ENCODE peak calls at places on chromosomes 16 and 17, in seven cellular contexts. F, W, U, V, S, A and H are unnamed samples.

GRCh38 chr17:38881600-38882191 is 11.8 kb downstream of the LASP1 start:
- DNase-seq in U (no peak), S (no peak), F (peak; percentile 72), W (peak; percentile 63), A (no peak), V (no peak), H (no peak)

GRCh38 chr17:41404024-41404651 is 6.7 kb upstream of the KRT31 start:
- DNase-seq in S (no peak), F (no peak), V (peak; percentile 99), A (no peak), W (no peak), U (peak; percentile 95), H (no peak)

GRCh38 chr17:41420134-41420533 is 4.3 kb downstream of the KRT37 start:
- DNase-seq in W (no peak), F (no peak), U (no peak), A (no peak), V (no peak), S (no peak), H (peak; percentile 51)

GRCh38 chr16:73113326-73113720 is 65.4 kb upstream of the ZFHX3 start:
- DNase-seq in F (no peak), V (no peak), S (no peak), A (no peak), W (no peak), U (no peak), H (no peak)

GRCh38 chr17:77875051-77875780 is 83.3 kb upstream of the TNRC6C start:
- DNase-seq in V (no peak), A (no peak), U (no peak), F (no peak), S (no peak), W (no peak), H (peak; percentile 75)

GRCh38 chr16:64121473-64121872 is 1000.4 kb downstream of the CDH11 start:
- DNase-seq in V (no peak), W (no peak), F (no peak), U (no peak), S (no peak), A (no peak), H (no peak)

GRCh38 chr17:68074279-68074678 is 38.7 kb downstream of the KPNA2 start:
- DNase-seq in F (no peak), V (no peak), W (no peak), S (no peak), A (no peak), U (no peak), H (no peak)

GRCh38 chr17:77420804-77421634 is 280.2 kb downstream of the SEC14L1 start:
- DNase-seq in W (peak; percentile 72), U (no peak), A (no peak), S (peak; percentile 69), V (no peak), F (peak; percentile 71), H (no peak)

GRCh38 chr17:58658804-58659713 is 32.8 kb downstream of the TEX14 start:
- DNase-seq in W (peak; percentile 93), V (peak; percentile 100), F (peak; percentile 86), A (peak; percentile 95), U (peak; percentile 95), S (peak; percentile 86), H (peak; percentile 99)

GRCh38 chr17:81044764-81045589 is 10.0 kb downstream of the BAIAP2 start:
- DNase-seq in U (peak; percentile 62), W (peak; percentile 88), V (no peak), A (no peak), F (no peak), S (no peak), H (peak; percentile 86)

GRCh38 chr17:43722269-43722619 is 36.3 kb downstream of the SOST start:
- DNase-seq in V (no peak), S (no peak), W (no peak), F (no peak), A (no peak), U (no peak), H (no peak)

GRCh38 chr16:89354325-89354724 is 136.0 kb downstream of the ANKRD11 start:
- DNase-seq in S (no peak), W (no peak), F (no peak), A (no peak), U (no peak), V (no peak), H (no peak)

GRCh38 chr17:58786586-58787295 is 31.1 kb downstream of the PPM1E start:
- DNase-seq in F (no peak), V (peak; percentile 65), A (no peak), U (no peak), S (no peak), W (peak; percentile 21), H (no peak)

GRCh38 chr17:4261452-4261851 is 2.3 kb downstream of the ANKFY1 start:
- DNase-seq in A (no peak), W (no peak), S (no peak), V (no peak), U (no peak), F (no peak), H (no peak)

GRCh38 chr17:64326420-64327054 is 63.5 kb upstream of the TEX2 start:
- DNase-seq in W (no peak), A (no peak), U (peak; percentile 63), F (no peak), V (no peak), S (no peak), H (no peak)

GRCh38 chr17:33506889-33507650 is 214.0 kb upstream of the ASIC2 start:
- DNase-seq in A (no peak), S (no peak), U (no peak), V (no peak), W (peak; percentile 44), F (peak; percentile 49), H (no peak)

GRCh38 chr17:44878627-44879221 is 20.5 kb downstream of the EFTUD2 start:
- DNase-seq in A (no peak), F (peak; percentile 45), U (peak; percentile 37), S (no peak), V (peak; percentile 6), W (peak; percentile 47), H (peak; percentile 54)

GRCh38 chr16:27441276-27441675 is 39.3 kb downstream of the IL21R start:
- DNase-seq in F (no peak), U (no peak), A (no peak), W (no peak), V (no peak), S (no peak), H (no peak)

GRCh38 chr16:51523400-51523799 is 372.3 kb upstream of the SALL1 start:
- DNase-seq in U (no peak), A (no peak), V (no peak), F (no peak), S (no peak), W (no peak), H (no peak)

GRCh38 chr16:50467943-50468748 is 80.0 kb upstream of the NKD1 start:
- DNase-seq in W (peak; percentile 94), U (peak; percentile 97), A (no peak), V (no peak), S (peak; percentile 74), F (peak; percentile 76), H (no peak)

GRCh38 chr16:81608515-81609209 is 164.1 kb downstream of the CMIP start:
- DNase-seq in W (no peak), U (no peak), A (no peak), S (no peak), V (no peak), F (no peak), H (no peak)

GRCh38 chr16:760065-760464 is 469 bp upstream of the MSLN start:
- DNase-seq in V (no peak), F (no peak), A (no peak), S (no peak), W (no peak), U (no peak), H (no peak)

GRCh38 chr16:25155553-25156460 is 44.3 kb downstream of the LCMT1 start:
- DNase-seq in U (no peak), W (no peak), V (no peak), S (no peak), F (no peak), A (no peak), H (no peak)

GRCh38 chr16:64397945-64398508 is 723.8 kb downstream of the CDH11 start:
- DNase-seq in U (no peak), S (no peak), W (no peak), V (no peak), A (no peak), F (no peak), H (no peak)

GRCh38 chr17:16314859-16315258 is 38.4 kb downstream of the CENPV start:
- DNase-seq in F (no peak), V (no peak), U (no peak), S (no peak), A (no peak), W (no peak), H (no peak)

GRCh38 chr16:28821874-28822519 is 802 bp upstream of the ATXN2L start:
- DNase-seq in A (no peak), U (no peak), F (no peak), S (no peak), V (no peak), W (no peak), H (no peak)

GRCh38 chr17:61645898-61646297 is 54.9 kb upstream of the NACA2 start:
- DNase-seq in W (no peak), V (no peak), A (no peak), S (no peak), U (no peak), F (no peak), H (no peak)

DNA sequence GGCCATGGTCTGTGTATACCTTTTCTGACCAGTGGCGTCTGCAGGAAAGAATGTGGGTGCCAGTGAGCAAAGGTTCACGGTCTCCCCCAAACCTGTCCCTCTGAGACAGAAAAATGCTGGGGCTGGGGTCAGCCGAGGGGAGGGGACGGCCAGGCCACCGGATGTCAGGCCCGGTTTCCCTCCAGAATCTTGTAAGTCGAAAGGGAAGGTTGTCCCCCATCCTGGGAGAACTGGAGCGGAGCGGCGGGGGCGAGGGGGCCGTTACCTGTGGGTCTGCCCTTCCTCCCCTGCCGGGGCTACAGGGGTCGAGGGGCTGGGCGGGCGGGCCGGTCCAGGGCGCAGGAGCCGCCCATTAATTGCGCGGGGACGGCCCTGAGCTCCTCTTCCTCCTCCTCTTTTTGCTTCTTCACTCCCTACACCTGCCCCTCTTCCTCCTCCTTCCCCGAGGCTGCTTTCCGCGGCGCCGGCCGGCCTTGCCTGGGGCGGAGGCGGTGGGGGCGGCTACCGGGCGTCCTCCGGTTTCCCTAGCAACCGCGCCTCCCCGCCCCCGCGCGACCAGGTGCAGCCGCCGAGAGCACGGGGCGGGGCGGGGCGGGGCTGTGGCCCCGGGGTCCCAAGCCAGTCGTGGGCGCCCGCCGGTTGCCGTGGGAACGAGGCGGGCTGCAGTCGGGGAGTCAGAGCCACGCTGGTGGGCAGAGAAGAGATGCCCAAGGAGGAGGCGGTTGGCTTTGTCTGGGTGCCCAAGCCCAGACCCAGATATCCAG is at the start of gene MARCHF10:
- DNase-seq in V (no peak), A (no peak), W (peak; percentile 68), U (no peak), F (peak; percentile 65), S (peak; percentile 78), H (peak; percentile 72)
- TF ChIP-seq JUND in V (no peak), A (no peak), W (no peak), U (no peak), F (no peak), S (no peak), H (no peak)

GRCh38 chr17:48100160-48100559 is 1.1 kb downstream of the CBX1 start:
- DNase-seq in W (no peak), A (no peak), V (no peak), F (no peak), U (no peak), S (no peak), H (peak; percentile 29)
- TF ChIP-seq JUND in W (no peak), A (no peak), V (no peak), F (no peak), U (no peak), S (no peak), H (no peak)

GRCh38 chr16:78994135-78994534 is 606.4 kb downstream of the MAF start:
- DNase-seq in A (no peak), V (no peak), U (no peak), S (no peak), F (no peak), W (no peak), H (no peak)
- TF ChIP-seq JUND in A (no peak), V (no peak), U (no peak), S (no peak), F (no peak), W (no peak), H (no peak)

GRCh38 chr16:58042001-58042885 is 16.7 kb downstream of the MMP15 start:
- DNase-seq in S (no peak), V (no peak), A (no peak), U (no peak), W (peak; percentile 19), F (no peak), H (no peak)
- TF ChIP-seq JUND in S (no peak), V (no peak), A (no peak), U (no peak), W (no peak), F (no peak), H (no peak)